ENCODE peak calls at places on chromosomes 12 and 14, in seven cellular contexts. R is fibroblast of lung; B is lower lobe of right lung; U is left ventricle myocardium inferior; W is CD8-positive, alpha-beta memory T cell; H is effector memory CD4-positive, alpha-beta T cell; Y is esophagus squamous epithelium. I is an unnamed sample. For H3K4me1, the result is how much of the 10 kb centered on the place peaks cover.

GRCh38 chr14:64806202-64806861 is 73.4 kb downstream of the SPTB start:
- DNase-seq in R (peak), H (no peak), B (no peak), Y (no peak), U (no peak), W (no peak), I (no peak)

GRCh38 chr12:109582636-109583035 is 9.0 kb downstream of the MVK start:
- DNase-seq in W (no peak), B (peak), R (no peak), Y (no peak), U (peak), H (no peak), I (no peak)

GRCh38 chr14:73762375-73762822 is 48.2 kb upstream of the PNMA1 start:
- DNase-seq in U (no peak), W (peak), B (no peak), R (no peak), H (no peak), Y (no peak), I (no peak)

GRCh38 chr14:91402278-91403068 is 15.1 kb downstream of the CCDC88C start:
- DNase-seq in R (no peak), Y (no peak), U (no peak), B (peak), W (peak), H (no peak), I (peak)

GRCh38 chr12:79016181-79016580 is 151.6 kb downstream of the SYT1 start:
- DNase-seq in W (no peak), B (no peak), Y (no peak), H (no peak), U (no peak), R (no peak), I (no peak)

GRCh38 chr14:71555654-71556559 is 376.3 kb upstream of the RGS6 start:
- DNase-seq in U (no peak), W (peak), Y (no peak), H (peak), B (no peak), R (peak), I (peak)

GRCh38 chr12:57448669-57449068 is 6.4 kb upstream of the INHBE start:
- DNase-seq in U (no peak), Y (no peak), W (no peak), H (no peak), R (no peak), B (no peak), I (no peak)

GRCh38 chr12:32671930-32672785 is 6.9 kb upstream of the DNM1L start:
- DNase-seq in B (no peak), U (no peak), H (no peak), W (no peak), R (peak), Y (no peak), I (no peak)

GRCh38 chr14:49820176-49820575 is 32.4 kb downstream of the NEMF start:
- DNase-seq in W (no peak), U (no peak), H (no peak), B (no peak), Y (no peak), R (no peak), I (no peak)

GRCh38 chr12:116806845-116807440 is 68.8 kb downstream of the RNFT2 start:
- DNase-seq in H (no peak), R (no peak), Y (no peak), U (no peak), B (no peak), W (no peak), I (no peak)

GRCh38 chr12:116601933-116602809 is 43.0 kb downstream of the MAP1LC3B2 start:
- DNase-seq in B (no peak), H (no peak), W (no peak), U (no peak), R (no peak), Y (no peak), I (no peak)

GRCh38 chr12:30088259-30088995 is 304.7 kb upstream of the TMTC1 start:
- DNase-seq in B (no peak), U (no peak), R (no peak), H (no peak), W (no peak), Y (no peak), I (no peak)

GRCh38 chr12:52434096-52434733 is at the start of gene KRT75:
- DNase-seq in H (no peak), B (no peak), R (peak), W (no peak), U (no peak), Y (no peak), I (no peak)

GRCh38 chr12:132427999-132428871 is 61.7 kb upstream of the FBRSL1 start:
- DNase-seq in U (no peak), W (no peak), Y (no peak), B (no peak), R (no peak), H (no peak), I (no peak)

GRCh38 chr14:74829238-74829637 is 46.7 kb downstream of the PROX2 start:
- DNase-seq in Y (no peak), B (no peak), R (no peak), H (no peak), W (no peak), U (no peak), I (no peak)

GRCh38 chr12:52873832-52874572 is 25.2 kb upstream of the KRT78 start:
- DNase-seq in H (peak), B (peak), W (peak), U (peak), R (peak), Y (no peak), I (peak)

GRCh38 chr12:124513297-124513867 is 54.0 kb downstream of the NCOR2 start:
- DNase-seq in Y (no peak), W (no peak), B (no peak), R (peak), U (no peak), H (no peak), I (no peak)

GRCh38 chr12:124514145-124514995 is 53.0 kb downstream of the NCOR2 start:
- DNase-seq in B (no peak), Y (no peak), H (no peak), R (no peak), U (no peak), W (no peak), I (no peak)

GRCh38 chr12:124516850-124517249 is 50.6 kb downstream of the NCOR2 start:
- DNase-seq in Y (no peak), R (no peak), U (no peak), B (no peak), W (no peak), H (no peak), I (no peak)

GRCh38 chr12:124515981-124516380 is 51.4 kb downstream of the NCOR2 start:
- DNase-seq in H (no peak), W (no peak), R (no peak), Y (no peak), U (no peak), B (no peak), I (no peak)

GRCh38 chr12:124514996-124515932 is 52.1 kb downstream of the NCOR2 start:
- DNase-seq in H (no peak), B (no peak), U (no peak), W (no peak), Y (no peak), R (no peak), I (no peak)
- H3K4me1 ChIP-seq in H (under half), B (half or more), U (half or more), W (under half), Y (half or more), R (under half), I (under half)

GRCh38 chr14:36647827-36648753 is 13.6 kb upstream of the PAX9 start:
- DNase-seq in R (peak), H (no peak), B (no peak), Y (no peak), U (no peak), W (no peak), I (no peak)
- H3K4me3 ChIP-seq in R (no peak), H (no peak), B (peak), Y (peak), U (peak), W (no peak), I (no peak)

GRCh38 chr12:130965214-130965613 is 11.5 kb downstream of the ADGRD1 start:
- DNase-seq in B (no peak), U (no peak), W (no peak), Y (no peak), R (no peak), H (no peak), I (no peak)

GRCh38 chr12:130965668-130966067 is 12.0 kb downstream of the ADGRD1 start:
- DNase-seq in Y (no peak), W (no peak), B (no peak), H (no peak), R (no peak), U (no peak), I (no peak)

GRCh38 chr12:130967631-130968030 is 13.9 kb downstream of the ADGRD1 start:
- DNase-seq in R (no peak), W (no peak), H (no peak), B (no peak), Y (no peak), U (no peak), I (no peak)

GRCh38 chr12:130968611-130969010 is 14.9 kb downstream of the ADGRD1 start:
- DNase-seq in R (no peak), W (no peak), U (no peak), H (no peak), Y (no peak), B (no peak), I (no peak)

GRCh38 chr12:130966443-130967030 is 12.8 kb downstream of the ADGRD1 start:
- DNase-seq in R (no peak), B (no peak), W (no peak), U (no peak), Y (no peak), H (no peak), I (no peak)
- H3K27ac ChIP-seq in R (no peak), B (no peak), W (no peak), U (no peak), Y (no peak), H (no peak), I (no peak)

GRCh38 chr14:76917158-76917596 is 91.0 kb downstream of the LRRC74A start:
- DNase-seq in H (no peak), U (peak), Y (no peak), B (no peak), R (peak), W (no peak), I (no peak)
- H3K4me1 ChIP-seq in H (under half), U (half or more), Y (half or more), B (half or more), R (under half), W (under half), I (under half)

DNA sequence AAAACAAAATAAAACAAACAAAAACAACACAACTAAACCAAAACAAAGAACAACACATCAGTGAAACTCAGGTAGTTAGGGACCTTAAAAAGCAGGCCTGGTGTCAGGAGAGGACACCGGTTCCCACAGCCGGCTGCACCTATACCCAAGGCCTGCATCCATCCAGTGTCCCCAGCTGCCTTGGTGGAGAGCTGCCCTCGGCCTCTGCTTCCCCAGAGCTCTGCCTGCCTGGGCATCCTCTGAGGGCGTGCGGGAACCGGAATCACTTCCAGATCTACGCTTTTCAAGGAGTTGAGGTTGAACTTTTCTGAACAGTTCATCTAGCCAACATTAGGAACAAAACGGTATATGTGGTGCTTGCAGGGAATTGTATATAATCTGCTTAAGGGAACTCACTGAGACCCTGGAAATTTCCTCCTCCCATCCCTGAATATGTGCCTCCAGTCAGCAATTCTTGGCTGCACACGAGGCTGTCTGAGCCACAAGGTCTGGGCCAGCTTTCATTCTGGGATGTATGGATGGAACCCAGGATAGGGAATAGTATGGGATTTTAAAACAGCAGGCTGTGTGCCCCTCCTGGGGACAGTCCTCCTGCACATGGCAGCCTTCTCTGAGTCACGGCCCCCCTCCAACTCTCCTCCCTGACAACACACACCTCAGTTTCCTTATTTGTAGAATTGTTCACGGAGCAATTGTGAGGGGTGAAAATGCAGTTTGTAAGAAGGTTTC is 319.0 kb upstream of the RTL1 start:
- DNase-seq in H (no peak), W (no peak), R (no peak), B (no peak), U (no peak), Y (no peak), I (no peak)
- H3K4me3 ChIP-seq in H (no peak), W (no peak), R (no peak), B (no peak), U (no peak), Y (no peak), I (no peak)

DNA sequence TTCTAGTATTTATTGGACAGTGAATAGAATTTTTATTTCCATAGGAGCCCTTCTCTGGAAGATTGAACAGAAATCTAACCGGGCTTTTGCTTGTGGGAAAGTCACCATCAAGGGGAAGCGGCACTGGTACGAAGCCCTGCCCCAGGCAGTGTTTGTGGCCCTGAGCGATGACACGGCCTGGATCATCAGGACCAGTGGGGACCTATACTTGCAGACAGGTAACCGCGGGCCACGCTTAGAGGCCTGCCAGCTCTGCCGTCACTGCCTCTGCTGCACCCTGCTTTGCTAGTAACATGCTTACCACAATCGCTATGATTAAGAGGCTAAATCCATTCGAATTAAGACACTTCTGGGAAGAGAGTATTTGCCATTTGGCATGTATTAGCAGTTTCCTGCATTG is 69.2 kb downstream of the ANKRD9 start:
- DNase-seq in U (no peak), W (no peak), B (no peak), Y (no peak), H (no peak), R (no peak), I (no peak)
- H3K27ac ChIP-seq in U (no peak), W (no peak), B (no peak), Y (no peak), H (no peak), R (no peak), I (no peak)

DNA sequence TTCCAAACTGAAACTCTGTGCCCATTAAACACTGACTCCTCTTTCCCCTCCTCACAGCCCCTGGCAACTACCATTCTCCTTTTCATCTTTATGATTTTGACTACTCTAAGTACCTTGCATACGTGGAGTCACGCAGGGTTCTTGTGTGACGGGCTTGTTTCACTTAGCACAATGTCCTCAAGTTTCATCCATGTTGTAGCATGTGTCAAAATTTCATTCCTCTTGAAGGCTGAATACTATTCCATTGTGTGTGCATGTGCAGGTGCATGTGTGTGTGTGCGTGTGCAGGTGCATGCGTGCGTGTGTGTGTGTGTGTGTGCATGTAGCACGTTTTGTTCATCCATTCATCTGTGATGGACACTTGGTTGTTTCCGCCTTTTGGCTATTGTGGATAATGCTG is 106.1 kb downstream of the ZFP36L1 start:
- DNase-seq in R (no peak), U (no peak), Y (no peak), B (no peak), H (no peak), W (no peak), I (no peak)
- H3K4me1 ChIP-seq in R (under half), U (under half), Y (under half), B (under half), H (under half), W (under half), I (under half)

DNA sequence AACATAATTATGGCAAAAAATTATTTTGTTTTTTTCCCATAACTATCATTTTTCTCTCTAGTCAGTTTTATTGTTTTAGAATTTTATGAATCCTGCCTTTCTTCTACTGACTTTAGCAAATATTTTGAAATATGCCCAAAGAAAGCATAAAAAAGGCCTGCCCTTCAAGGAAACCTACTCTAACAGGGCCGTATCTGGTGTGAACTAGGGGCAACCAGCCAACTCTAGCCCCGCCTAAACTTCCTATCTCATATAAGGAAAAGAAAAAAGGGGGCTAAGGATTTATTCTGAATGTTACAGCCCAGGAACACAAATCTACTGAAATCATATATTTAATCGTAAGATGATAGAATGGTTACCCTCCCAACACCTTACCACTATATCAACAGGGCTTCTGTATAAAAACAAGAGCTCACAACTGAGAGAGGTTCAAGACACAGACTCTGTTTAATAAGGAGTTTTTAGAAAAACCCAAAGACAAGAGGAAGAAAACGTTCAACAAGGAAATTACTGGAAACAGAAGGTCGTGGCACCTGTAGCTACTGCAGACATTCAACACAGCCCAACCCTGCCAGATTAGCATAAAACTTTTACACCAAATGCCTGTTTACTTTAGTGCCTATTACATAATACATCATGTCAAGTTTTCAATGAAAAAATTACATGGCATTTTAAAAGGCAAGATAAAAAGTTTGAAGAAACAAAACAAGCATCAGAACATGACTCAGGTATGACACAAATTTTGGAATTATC is 12.9 kb upstream of the EPYC start:
- DNase-seq in R (no peak), Y (no peak), U (peak), B (no peak), H (no peak), W (no peak), I (no peak)
- H3K4me3 ChIP-seq in R (no peak), Y (no peak), U (no peak), B (no peak), H (no peak), W (no peak), I (no peak)

GRCh38 chr12:4604684-4605193 is 42.7 kb downstream of the DYRK4 start:
- DNase-seq in H (peak), U (peak), R (peak), Y (peak), B (peak), W (peak), I (peak)
- H3K27ac ChIP-seq in H (peak), U (peak), R (peak), Y (peak), B (peak), W (peak), I (peak)

DNA sequence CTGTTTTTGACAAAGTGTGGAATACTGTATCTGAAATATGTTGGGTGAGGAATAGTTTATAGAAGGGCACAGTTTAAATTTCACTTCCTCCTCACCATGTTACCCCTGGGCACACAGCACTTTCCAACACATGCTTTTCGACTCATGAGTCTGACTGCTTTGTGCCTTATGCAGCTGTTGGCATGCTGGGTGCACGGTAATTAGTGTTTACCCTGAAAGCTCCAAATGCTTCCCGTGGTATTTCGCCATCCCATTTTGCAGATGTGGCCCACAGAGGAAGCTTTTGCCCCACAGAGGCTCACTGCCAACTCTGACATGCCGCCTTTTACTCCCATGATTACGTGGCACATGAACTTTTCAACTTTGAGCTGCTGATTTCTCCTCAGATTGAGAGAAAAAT is 168.6 kb downstream of the PRKCH start:
- DNase-seq in B (peak), U (peak), Y (no peak), H (no peak), R (peak), W (no peak), I (no peak)
- H3K4me1 ChIP-seq in B (half or more), U (under half), Y (under half), H (under half), R (under half), W (under half), I (half or more)